ENCODE peak calls at places on chromosome 16, in six cellular contexts. U, F, Z, G, M and O are unnamed samples.

GRCh38 chr16:7548796-7549318 is 216.2 kb downstream of the RBFOX1 start:
- ATAC-seq in U (no peak), F (no peak), Z (no peak), G (no peak), M (no peak), O (no peak)

GRCh38 chr16:81650982-81651562 is 128.0 kb upstream of the PLCG2 start:
- ATAC-seq in U (peak), F (no peak), Z (no peak), G (no peak), M (peak), O (peak)

GRCh38 chr16:15509051-15509592 is 74.7 kb downstream of the BMERB1 start:
- ATAC-seq in U (no peak), F (no peak), Z (no peak), G (no peak), M (no peak), O (no peak)

GRCh38 chr16:88478115-88478514 is 25.0 kb downstream of the ZFPM1 start:
- ATAC-seq in U (no peak), F (no peak), Z (no peak), G (no peak), M (no peak), O (no peak)

GRCh38 chr16:19108409-19109287 is 5.1 kb upstream of the ITPRIPL2 start:
- ATAC-seq in U (no peak), F (no peak), Z (no peak), G (no peak), M (no peak), O (no peak)

GRCh38 chr16:52914428-52914827 is 138.3 kb downstream of the CHD9NB start:
- ATAC-seq in U (no peak), F (peak), Z (no peak), G (no peak), M (no peak), O (no peak)

GRCh38 chr16:1596516-1596915 is 15.4 kb downstream of the IFT140 start:
- ATAC-seq in U (no peak), F (no peak), Z (no peak), G (no peak), M (no peak), O (no peak)

GRCh38 chr16:85492617-85492957 is 120.5 kb upstream of the GSE1 start:
- ATAC-seq in U (peak), F (peak), Z (no peak), G (no peak), M (no peak), O (no peak)

GRCh38 chr16:87424260-87424659 is 32.1 kb downstream of the MAP1LC3B start:
- ATAC-seq in U (no peak), F (no peak), Z (no peak), G (no peak), M (no peak), O (no peak)

GRCh38 chr16:12773216-12773615 is 30.5 kb downstream of the CPPED1 start:
- ATAC-seq in U (no peak), F (no peak), Z (no peak), G (no peak), M (no peak), O (no peak)

GRCh38 chr16:30838876-30839471 is 52.0 kb upstream of the ZNF629 start:
- ATAC-seq in U (no peak), F (peak), Z (no peak), G (peak), M (no peak), O (no peak)

GRCh38 chr16:76932541-76933211 is 258.3 kb upstream of the MON1B start:
- ATAC-seq in U (no peak), F (no peak), Z (no peak), G (no peak), M (no peak), O (no peak)

GRCh38 chr16:30977502-30977901 is 7.5 kb upstream of the HSD3B7 start:
- ATAC-seq in U (peak), F (peak), Z (peak), G (peak), M (no peak), O (no peak)

GRCh38 chr16:90023078-90023447 is 3.8 kb upstream of the DBNDD1 start:
- ATAC-seq in U (peak), F (peak), Z (no peak), G (peak), M (peak), O (peak)

GRCh38 chr16:7503688-7504087 is 171.0 kb downstream of the RBFOX1 start:
- ATAC-seq in U (no peak), F (no peak), Z (no peak), G (no peak), M (no peak), O (no peak)

GRCh38 chr16:23974223-23974622 is 138.4 kb downstream of the PRKCB start:
- ATAC-seq in U (no peak), F (peak), Z (no peak), G (peak), M (no peak), O (no peak)

GRCh38 chr16:53781023-53781605 is 77.2 kb downstream of the FTO start:
- ATAC-seq in U (peak), F (no peak), Z (peak), G (peak), M (no peak), O (no peak)

GRCh38 chr16:64167851-64168770 is 953.8 kb downstream of the CDH11 start:
- ATAC-seq in U (peak), F (no peak), Z (no peak), G (no peak), M (no peak), O (no peak)

GRCh38 chr16:77271532-77272426 is 72.6 kb downstream of the SYCE1L start:
- ATAC-seq in U (peak), F (no peak), Z (no peak), G (no peak), M (no peak), O (no peak)

GRCh38 chr16:2170587-2171435 is 15.2 kb downstream of the TRAF7 start:
- ATAC-seq in U (no peak), F (no peak), Z (no peak), G (no peak), M (no peak), O (peak)

GRCh38 chr16:48583075-48584065 is 26.6 kb downstream of the N4BP1 start:
- ATAC-seq in U (no peak), F (no peak), Z (peak), G (no peak), M (no peak), O (no peak)

GRCh38 chr16:11528053-11528452 is 58.7 kb downstream of the LITAF start:
- ATAC-seq in U (no peak), F (no peak), Z (no peak), G (no peak), M (no peak), O (no peak)

GRCh38 chr16:27932542-27933178 is 130.9 kb downstream of the GSG1L start:
- ATAC-seq in U (no peak), F (no peak), Z (no peak), G (no peak), M (no peak), O (no peak)

GRCh38 chr16:19396555-19397011 is 21.1 kb upstream of the TMC5 start:
- ATAC-seq in U (peak), F (no peak), Z (no peak), G (peak), M (no peak), O (no peak)

GRCh38 chr16:13931845-13932244 is 11.9 kb downstream of the ERCC4 start:
- ATAC-seq in U (no peak), F (no peak), Z (no peak), G (no peak), M (no peak), O (no peak)

GRCh38 chr16:26595199-26595598 is 471.5 kb upstream of the C16orf82 start:
- ATAC-seq in U (no peak), F (no peak), Z (no peak), G (no peak), M (no peak), O (no peak)

GRCh38 chr16:31265329-31266245 is 5.8 kb downstream of the ITGAM start:
- ATAC-seq in U (peak), F (peak), Z (no peak), G (peak), M (no peak), O (no peak)

GRCh38 chr16:89442588-89442987 is 47.8 kb downstream of the ANKRD11 start:
- ATAC-seq in U (peak), F (peak), Z (peak), G (peak), M (peak), O (peak)

GRCh38 chr16:82368041-82368440 is 198.0 kb upstream of the MPHOSPH6 start:
- ATAC-seq in U (peak), F (peak), Z (peak), G (peak), M (peak), O (no peak)

GRCh38 chr16:27870116-27870798 is 193.3 kb downstream of the GSG1L start:
- ATAC-seq in U (no peak), F (no peak), Z (no peak), G (no peak), M (no peak), O (no peak)

GRCh38 chr16:67246945-67247697 is at the start of gene FHOD1:
- ATAC-seq in U (peak), F (peak), Z (peak), G (peak), M (peak), O (peak)

GRCh38 chr16:67247698-67248400 is 568 bp upstream of the FHOD1 start:
- ATAC-seq in U (no peak), F (no peak), Z (no peak), G (peak), M (no peak), O (no peak)

GRCh38 chr16:67245189-67245585 is 2.1 kb downstream of the FHOD1 start:
- ATAC-seq in U (no peak), F (no peak), Z (no peak), G (no peak), M (no peak), O (no peak)

GRCh38 chr16:67245674-67246080 is 1.6 kb downstream of the FHOD1 start:
- ATAC-seq in U (no peak), F (no peak), Z (no peak), G (no peak), M (no peak), O (no peak)

DNA sequence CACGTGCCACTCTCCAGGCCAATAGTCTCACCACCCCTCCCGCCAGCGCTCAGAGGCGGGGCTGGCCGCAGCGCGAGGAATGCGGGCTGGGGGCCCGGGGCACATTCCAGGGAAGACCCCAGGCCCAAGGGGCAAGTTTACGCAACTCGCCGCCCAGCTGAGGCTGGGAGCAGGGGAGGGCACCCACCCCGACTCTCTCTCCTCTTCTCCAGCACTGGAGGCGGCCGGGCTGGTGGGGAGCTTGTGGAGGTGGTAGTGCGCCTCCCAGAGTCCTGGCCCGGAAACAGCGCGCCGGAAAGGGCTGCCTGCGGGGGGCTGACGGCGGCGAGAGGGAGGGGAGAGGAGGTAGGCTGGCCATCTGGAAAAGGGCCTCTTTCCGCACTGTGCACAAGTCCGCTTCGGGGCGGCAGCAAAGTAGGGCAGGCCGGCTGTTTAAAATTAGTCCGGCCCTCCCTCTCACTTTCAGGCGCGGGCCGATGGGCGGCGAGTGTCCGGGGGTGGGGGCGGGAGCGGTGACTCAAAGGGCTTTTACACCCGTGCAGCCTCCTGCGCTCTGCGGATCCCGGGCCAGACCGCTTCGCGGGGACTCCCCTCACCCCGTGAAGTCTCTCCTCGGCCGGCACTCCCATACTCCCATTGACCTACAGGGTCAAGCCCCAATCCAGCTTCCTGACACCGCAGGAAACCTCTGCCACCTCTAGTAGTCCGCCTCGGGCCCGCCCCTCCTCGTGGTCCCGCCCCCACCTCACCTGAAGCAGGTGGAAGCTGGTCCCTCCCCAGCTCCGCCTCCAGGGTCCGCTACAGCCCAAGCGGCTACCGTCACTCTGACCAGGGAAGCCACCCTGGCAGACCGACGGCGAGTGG is 968 bp downstream of the FHOD1 start:
- ATAC-seq in U (peak), F (peak), Z (peak), G (peak), M (peak), O (peak)
- TF ChIP-seq POLR2A in U (no peak), F (no peak), Z (peak), G (peak), M (peak), O (no peak)

DNA sequence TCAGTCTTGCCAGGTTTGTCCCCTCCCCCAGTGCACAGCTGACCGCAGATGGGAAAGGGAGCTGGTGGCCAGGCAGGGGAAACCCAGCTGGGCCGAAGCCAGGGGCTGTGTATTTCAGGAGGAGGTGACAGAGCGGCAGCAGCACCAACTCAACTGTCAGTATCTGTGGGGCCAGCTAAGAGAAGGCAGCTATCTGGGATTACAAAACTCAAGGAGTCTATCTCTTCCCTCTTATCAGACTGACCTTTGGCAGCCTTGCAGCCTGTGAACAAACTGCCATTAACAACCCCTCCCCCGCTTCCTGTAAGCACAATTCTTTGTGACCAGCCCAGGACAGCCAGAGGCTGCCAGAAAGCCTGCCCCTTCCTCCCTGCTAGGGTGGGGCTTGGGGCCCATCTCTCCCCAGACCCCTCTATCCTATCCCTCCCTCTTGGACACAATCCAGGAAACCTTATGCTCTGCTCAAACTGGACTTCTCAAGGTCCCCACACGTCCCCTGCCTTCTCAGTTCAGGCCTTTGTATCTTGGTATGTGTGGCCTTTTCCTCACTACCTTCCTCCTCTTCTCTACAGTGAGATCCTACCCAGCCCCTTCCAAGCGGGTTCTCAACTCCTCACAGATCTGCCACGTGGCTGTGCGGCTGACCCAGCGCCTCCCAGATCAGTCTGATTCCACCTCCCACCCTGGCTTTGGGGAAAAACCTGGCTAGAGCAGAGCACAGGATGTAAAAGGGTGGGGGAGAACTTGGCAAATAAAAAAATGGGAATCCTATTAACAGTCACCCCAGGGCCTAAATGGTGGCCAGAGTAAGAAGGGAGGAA is 10.5 kb downstream of the ST3GAL2 start:
- ATAC-seq in U (peak), F (peak), Z (peak), G (peak), M (peak), O (peak)
- H3K27ac ChIP-seq in U (peak), F (peak), Z (peak), G (peak), M (peak), O (peak)

DNA sequence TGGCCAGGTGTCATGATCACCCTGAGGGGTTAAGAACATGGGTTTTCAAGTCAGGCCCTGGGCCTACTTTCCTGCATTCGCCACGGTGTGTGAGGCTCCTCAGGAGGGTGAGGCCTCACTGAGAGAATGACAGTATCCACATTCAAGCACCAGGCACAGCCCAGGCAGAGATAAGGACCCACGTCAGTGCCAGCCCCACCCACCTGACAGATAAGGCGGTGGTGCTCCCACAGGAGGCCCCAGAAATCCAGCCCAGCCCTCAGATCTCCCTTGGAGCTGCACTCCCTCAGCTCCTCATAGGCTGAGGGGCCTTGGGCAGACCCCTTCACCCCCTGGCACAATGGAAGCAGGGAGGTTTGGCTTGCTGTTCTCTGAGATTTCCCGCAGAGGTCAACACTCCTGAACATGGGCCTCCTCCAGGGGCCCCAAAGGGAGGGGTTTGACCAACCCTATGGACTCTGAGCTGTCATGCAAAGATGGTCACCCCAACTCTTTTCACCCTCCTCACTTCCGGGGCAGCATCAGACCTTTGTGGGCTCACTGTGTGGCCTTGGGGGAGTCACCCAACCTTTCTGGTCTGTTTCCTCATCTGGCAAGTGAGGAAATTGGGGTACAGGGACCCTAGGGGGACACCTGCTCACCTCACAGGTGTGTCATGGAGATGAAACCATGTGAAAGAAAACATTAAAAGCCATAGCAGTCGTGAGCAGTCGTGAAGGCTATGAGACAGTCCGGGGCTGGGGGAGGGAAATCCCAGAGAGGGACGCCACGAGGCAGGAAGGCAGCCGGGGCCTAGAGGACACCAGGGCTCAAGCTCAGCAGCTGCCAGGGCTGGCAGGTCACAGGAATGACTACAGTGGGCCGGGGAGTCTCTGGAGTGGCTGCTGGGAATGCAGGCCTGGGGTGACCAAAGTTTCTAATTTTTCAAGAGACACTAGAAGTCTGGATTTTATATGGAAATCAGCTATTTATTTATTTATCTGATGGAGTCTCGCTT is 15.4 kb downstream of the PLLP start:
- ATAC-seq in U (peak), F (peak), Z (peak), G (peak), M (peak), O (no peak)
- TF ChIP-seq POLR2A in U (no peak), F (no peak), Z (no peak), G (no peak), M (peak), O (no peak)

GRCh38 chr16:29814592-29814991 is 1.4 kb upstream of the PAGR1 start:
- ATAC-seq in U (no peak), F (no peak), Z (no peak), G (no peak), M (no peak), O (no peak)

GRCh38 chr16:29815032-29815721 is 775 bp upstream of the PAGR1 start:
- ATAC-seq in U (no peak), F (no peak), Z (no peak), G (no peak), M (no peak), O (no peak)

GRCh38 chr16:29818082-29818481 is 2.1 kb downstream of the PAGR1 start:
- ATAC-seq in U (no peak), F (no peak), Z (no peak), G (no peak), M (no peak), O (no peak)

GRCh38 chr16:29815793-29816693 is at the start of gene PAGR1:
- ATAC-seq in U (peak), F (peak), Z (peak), G (peak), M (peak), O (peak)

GRCh38 chr16:29816694-29817441 is 916 bp downstream of the PAGR1 start:
- ATAC-seq in U (peak), F (peak), Z (peak), G (peak), M (peak), O (peak)
- H3K27ac ChIP-seq in U (peak), F (peak), Z (peak), G (peak), M (peak), O (peak)

DNA sequence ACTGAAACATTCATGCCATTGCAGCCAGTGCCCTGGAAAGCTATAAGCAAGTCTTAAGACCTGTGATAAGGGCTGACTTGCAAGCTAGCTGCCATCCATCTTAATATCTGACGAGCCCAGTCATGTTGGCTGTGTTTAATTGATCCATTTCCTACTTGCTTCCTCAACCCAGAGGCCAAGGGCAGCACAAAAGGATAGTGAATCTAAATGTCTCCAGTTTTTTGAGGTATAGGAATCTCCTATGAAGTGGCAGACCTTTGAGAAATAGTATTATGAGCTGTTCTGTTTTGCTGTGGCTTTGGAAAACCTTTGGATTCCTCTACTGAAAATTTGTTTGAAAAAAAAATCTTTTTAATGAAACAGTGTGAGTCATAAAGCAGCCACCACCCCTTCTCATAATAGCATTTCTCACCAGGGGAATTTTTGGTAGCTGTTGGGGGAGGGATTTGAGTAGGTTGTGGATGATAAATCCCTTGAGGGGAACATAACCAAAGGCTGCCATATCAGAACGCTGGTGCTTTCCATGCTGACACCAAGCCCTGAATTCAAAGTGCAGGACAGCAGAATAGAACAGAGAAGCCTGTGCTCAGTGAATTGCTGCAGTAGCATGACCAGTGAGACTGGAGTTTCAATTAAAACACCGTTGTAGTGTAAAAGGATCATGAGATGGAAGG is 12.9 kb downstream of the ZNRF1 start:
- ATAC-seq in U (no peak), F (peak), Z (peak), G (peak), M (peak), O (peak)
- TF ChIP-seq POLR2A in U (no peak), F (no peak), Z (no peak), G (no peak), M (no peak), O (no peak)